ENCODE peak calls at places on chromosomes 5 and 9, in four cellular contexts. E is Panc1; K is mesendoderm; Y is effector memory CD4-positive, alpha-beta T cell. P is an unnamed sample.

GRCh38 chr5:14260637-14261036 is 117.5 kb downstream of the TRIO start:
- DNase-seq in E (no peak), K (no peak), Y (no peak), P (no peak)

GRCh38 chr5:140734354-140734753 is 34.1 kb downstream of the ZMAT2 start:
- DNase-seq in E (no peak), K (peak; percentile 8), Y (no peak), P (no peak)

GRCh38 chr5:172455087-172455381 is 709 bp upstream of the SH3PXD2B start:
- DNase-seq in E (no peak), K (peak; percentile 65), Y (no peak), P (no peak)

GRCh38 chr5:62790348-62790747 is 211.7 kb downstream of the LRRC70 start:
- DNase-seq in E (no peak), K (no peak), Y (no peak), P (no peak)

GRCh38 chr5:124748687-124749594 is 2.5 kb upstream of the ZNF608 start:
- DNase-seq in E (peak; percentile 95), K (peak; percentile 99), Y (no peak), P (peak; percentile 31)

GRCh38 chr5:107631805-107632362 is 38.9 kb downstream of the EFNA5 start:
- DNase-seq in E (no peak), K (no peak), Y (no peak), P (no peak)

GRCh38 chr5:151038292-151038745 is 17.9 kb downstream of the GPX3 start:
- DNase-seq in E (no peak), K (no peak), Y (no peak), P (no peak)

GRCh38 chr5:132265336-132266030 is 8.0 kb downstream of the PDLIM4 start:
- DNase-seq in E (no peak), K (peak; percentile 87), Y (no peak), P (no peak)

GRCh38 chr5:177067491-177067890 is 19.2 kb upstream of the FGFR4 start:
- DNase-seq in E (no peak), K (no peak), Y (no peak), P (no peak)

GRCh38 chr5:143887901-143888648 is 76.1 kb downstream of the HMHB1 start:
- DNase-seq in E (no peak), K (no peak), Y (no peak), P (no peak)

GRCh38 chr5:142807378-142807911 is 37.3 kb downstream of the ARHGAP26 start:
- DNase-seq in E (no peak), K (peak; percentile 66), Y (no peak), P (no peak)

GRCh38 chr5:34570721-34571379 is 85.3 kb upstream of the RAI14 start:
- DNase-seq in E (no peak), K (no peak), Y (no peak), P (no peak)

GRCh38 chr9:135083831-135084230 is 3.6 kb upstream of the OLFM1 start:
- DNase-seq in E (no peak), K (no peak), Y (no peak), P (no peak)

GRCh38 chr5:61563401-61563800 is 231.3 kb downstream of the ZSWIM6 start:
- DNase-seq in E (no peak), K (no peak), Y (no peak), P (no peak)

GRCh38 chr9:76537150-76537646 is 78.2 kb downstream of the GCNT1 start:
- DNase-seq in E (no peak), K (no peak), Y (no peak), P (no peak)

GRCh38 chr9:75866273-75866871 is 24.1 kb upstream of the PCSK5 start:
- DNase-seq in E (no peak), K (peak; percentile 61), Y (no peak), P (no peak)

GRCh38 chr5:98927988-98928801 is 612 bp downstream of the CHD1 start:
- DNase-seq in E (no peak), K (peak; percentile 79), Y (no peak), P (peak; percentile 69)

DNA sequence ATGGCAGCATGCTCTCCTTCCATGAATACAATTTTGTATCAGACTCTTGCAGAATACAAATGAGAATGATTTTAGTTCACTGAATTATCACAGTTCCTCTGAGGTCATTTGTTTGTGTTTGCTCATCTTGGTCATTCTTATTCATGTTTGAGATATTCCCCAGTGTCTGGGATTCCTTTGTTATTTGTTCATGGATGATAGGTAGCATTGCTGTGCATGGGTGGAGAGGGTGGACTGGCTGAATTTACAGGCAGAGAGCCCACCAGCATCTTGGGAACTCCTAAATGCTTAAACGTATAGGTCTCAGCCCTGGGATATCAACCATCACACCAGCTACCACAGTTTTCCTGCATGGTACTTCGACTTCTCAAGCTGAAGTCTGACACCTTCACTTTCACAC is 459.8 kb downstream of the CCDC171 start:
- DNase-seq in E (no peak), K (no peak), Y (no peak), P (no peak)
- H3K4me1 ChIP-seq in E (no peaks in the 10 kb centered on the region), K (no peaks in the 10 kb centered on the region), Y (no peaks in the 10 kb centered on the region), P (no peaks in the 10 kb centered on the region)

GRCh38 chr9:38259519-38260218 is 132.8 kb upstream of the ALDH1B1 start:
- DNase-seq in E (no peak), K (no peak), Y (no peak), P (no peak)
- H3K4me3 ChIP-seq in E (no peak overlapping the region), K (no peak overlapping the region), Y (no peak overlapping the region), P (no peak overlapping the region)

GRCh38 chr5:178117911-178118310 is 4.6 kb downstream of the N4BP3 start:
- DNase-seq in E (no peak), K (no peak), Y (no peak), P (no peak)

GRCh38 chr5:178118345-178118744 is 5.0 kb downstream of the N4BP3 start:
- DNase-seq in E (no peak), K (no peak), Y (no peak), P (no peak)

GRCh38 chr5:178115835-178116405 is 2.6 kb downstream of the N4BP3 start:
- DNase-seq in E (no peak), K (peak; percentile 80), Y (no peak), P (no peak)

GRCh38 chr5:178115136-178115834 is 2.0 kb downstream of the N4BP3 start:
- DNase-seq in E (no peak), K (peak; percentile 92), Y (no peak), P (no peak)

GRCh38 chr5:178116406-178116885 is 3.1 kb downstream of the N4BP3 start:
- DNase-seq in E (no peak), K (no peak), Y (peak; percentile 75), P (no peak)
- H3K4me1 ChIP-seq in E (peaks cover 14% of the 10 kb centered on the region), K (peaks cover 12% of the 10 kb centered on the region), Y (peaks cover 48% of the 10 kb centered on the region), P (peaks cover 41% of the 10 kb centered on the region)

GRCh38 chr5:180830253-180831138 is 27.9 kb upstream of the MGAT1 start:
- DNase-seq in E (no peak), K (peak; percentile 68), Y (peak; percentile 60), P (peak; percentile 37)
- H3K4me3 ChIP-seq in E (peak overlapping the region; percentile 94), K (peak overlapping the region; percentile 65), Y (peak overlapping the region; percentile 90), P (peak overlapping the region; percentile 97)

P was measured in esophagus squamous epithelium.